ENCODE peak calls at places on chromosomes 1 and 21, in five cellular contexts. K is BJ, R is mammary epithelial cell, V is right atrium auricular region, E is IMR-90. W is an unnamed sample. For H3K27me3, the result is how much of the 10 kb centered on the place peaks cover.

GRCh38 chr1:241696815-241697639 is 44.9 kb downstream of the WDR64 start:
- DNase-seq in K (no peak), R (no peak), V (no peak), E (no peak), W (no peak)

GRCh38 chr1:89532228-89532627 is 7.6 kb downstream of the LRRC8B start:
- DNase-seq in K (no peak), R (no peak), V (no peak), E (no peak), W (no peak)

GRCh38 chr1:246450485-246451251 is 56.4 kb downstream of the SMYD3 start:
- DNase-seq in K (peak), R (peak), V (no peak), E (peak), W (no peak)

GRCh38 chr1:113035086-113035485 is 37.9 kb upstream of the LRIG2 start:
- DNase-seq in K (no peak), R (peak), V (peak), E (no peak), W (no peak)

GRCh38 chr21:32771134-32771523 is 426 bp downstream of the PAXBP1 start:
- DNase-seq in K (no peak), R (peak), V (peak), E (peak), W (peak)

GRCh38 chr1:169155675-169156074 is 49.2 kb downstream of the ATP1B1 start:
- DNase-seq in K (no peak), R (no peak), V (no peak), E (no peak), W (no peak)

GRCh38 chr1:74053407-74053806 is 144.6 kb downstream of the LRRIQ3 start:
- DNase-seq in K (no peak), R (peak), V (no peak), E (peak), W (no peak)

GRCh38 chr1:228276361-228276831 is 68.6 kb downstream of the OBSCN start:
- DNase-seq in K (no peak), R (no peak), V (no peak), E (no peak), W (no peak)

GRCh38 chr1:244461254-244462071 is at the start of gene CATSPERE:
- DNase-seq in K (peak), R (peak), V (peak), E (peak), W (peak)

GRCh38 chr1:204751883-204752687 is 66.5 kb upstream of the LRRN2 start:
- DNase-seq in K (no peak), R (peak), V (no peak), E (no peak), W (no peak)

GRCh38 chr21:38561613-38562012 is 63.3 kb upstream of the ERG start:
- DNase-seq in K (no peak), R (no peak), V (no peak), E (no peak), W (no peak)

GRCh38 chr1:232704694-232705680 is 75.1 kb upstream of the SIPA1L2 start:
- DNase-seq in K (peak), R (peak), V (peak), E (peak), W (peak)

GRCh38 chr1:230140221-230141001 is 73.4 kb downstream of the GALNT2 start:
- DNase-seq in K (no peak), R (no peak), V (peak), E (peak), W (no peak)

GRCh38 chr1:97925161-97925560 is 4.3 kb upstream of the DPYD start:
- DNase-seq in K (no peak), R (no peak), V (no peak), E (no peak), W (no peak)

GRCh38 chr1:72845342-72845741 is 563.0 kb upstream of the NEGR1 start:
- DNase-seq in K (no peak), R (peak), V (no peak), E (no peak), W (no peak)

GRCh38 chr1:235990376-235990795 is 74.5 kb downstream of the NID1 start:
- DNase-seq in K (peak), R (no peak), V (no peak), E (peak), W (no peak)

GRCh38 chr1:182761396-182762395 is 27.9 kb upstream of the NPL start:
- DNase-seq in K (no peak), R (peak), V (no peak), E (peak), W (no peak)

GRCh38 chr1:20983297-20983889 is 193.3 kb downstream of the EIF4G3 start:
- DNase-seq in K (no peak), R (no peak), V (no peak), E (no peak), W (no peak)

GRCh38 chr1:23263380-23263887 is 46.1 kb upstream of the HTR1D start:
- DNase-seq in K (no peak), R (no peak), V (no peak), E (no peak), W (no peak)

GRCh38 chr1:5989286-5989605 is 3.0 kb downstream of the NPHP4 start:
- DNase-seq in K (no peak), R (no peak), V (no peak), E (no peak), W (no peak)

GRCh38 chr1:100433563-100433962 is 81.3 kb downstream of the CDC14A start:
- DNase-seq in K (no peak), R (no peak), V (no peak), E (no peak), W (no peak)

GRCh38 chr21:28333455-28334108 is 659.1 kb downstream of the LTN1 start:
- DNase-seq in K (peak), R (peak), V (no peak), E (peak), W (no peak)

GRCh38 chr1:209364716-209365115 is 218.8 kb upstream of the CAMK1G start:
- DNase-seq in K (no peak), R (peak), V (no peak), E (no peak), W (no peak)

GRCh38 chr1:42267904-42268303 is 67.1 kb downstream of the FOXJ3 start:
- DNase-seq in K (no peak), R (no peak), V (no peak), E (no peak), W (no peak)

DNA sequence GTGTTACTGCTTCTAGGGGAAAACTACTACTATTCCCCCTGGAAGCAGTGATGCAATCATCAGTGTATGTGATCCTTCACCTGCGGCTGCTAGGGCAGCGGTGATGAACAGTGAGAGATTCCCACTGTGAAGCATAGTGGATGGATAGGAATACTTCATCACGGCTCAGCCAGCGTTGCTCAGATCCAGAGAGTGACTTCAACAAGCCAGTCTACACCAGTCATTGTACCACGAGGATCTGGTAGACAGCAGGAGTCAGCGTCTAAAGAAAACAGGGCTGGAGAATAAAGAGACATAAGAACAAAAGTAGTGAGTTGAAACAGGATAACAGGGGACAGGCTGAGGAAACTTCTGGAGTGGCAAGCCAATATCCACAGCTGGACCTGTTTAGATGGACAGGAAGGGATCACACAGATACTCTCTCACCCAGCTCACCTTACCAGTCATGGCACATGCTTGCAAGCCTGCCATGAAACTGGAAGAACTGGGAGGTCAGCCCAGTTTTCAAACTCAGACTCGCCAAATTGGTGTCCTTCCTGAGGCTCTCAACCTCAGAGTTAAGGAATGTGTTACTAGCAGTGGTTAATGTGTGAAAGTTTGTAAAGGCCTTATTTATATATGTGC is 42.3 kb upstream of the LRRC52 start:
- DNase-seq in K (no peak), R (no peak), V (no peak), E (no peak), W (no peak)
- H3K27me3 ChIP-seq in K (under half), R (under half), V (under half), E (under half), W (under half)

GRCh38 chr1:158055854-158056253 is 62.4 kb downstream of the KIRREL1 start:
- DNase-seq in K (no peak), R (no peak), V (no peak), E (no peak), W (no peak)
- TF ChIP-seq CTCF in K (no peak), R (no peak), V (no peak), E (no peak), W (no peak)

GRCh38 chr1:95021794-95022193 is 51.0 kb downstream of the ALG14 start:
- DNase-seq in K (no peak), R (no peak), V (no peak), E (peak), W (no peak)

GRCh38 chr1:95018602-95019369 is 54.0 kb downstream of the ALG14 start:
- DNase-seq in K (no peak), R (peak), V (no peak), E (peak), W (no peak)

GRCh38 chr1:95013948-95014574 is 58.7 kb downstream of the ALG14 start:
- DNase-seq in K (no peak), R (no peak), V (no peak), E (no peak), W (no peak)

GRCh38 chr1:95021085-95021484 is 51.7 kb downstream of the ALG14 start:
- DNase-seq in K (no peak), R (peak), V (no peak), E (no peak), W (no peak)

DNA sequence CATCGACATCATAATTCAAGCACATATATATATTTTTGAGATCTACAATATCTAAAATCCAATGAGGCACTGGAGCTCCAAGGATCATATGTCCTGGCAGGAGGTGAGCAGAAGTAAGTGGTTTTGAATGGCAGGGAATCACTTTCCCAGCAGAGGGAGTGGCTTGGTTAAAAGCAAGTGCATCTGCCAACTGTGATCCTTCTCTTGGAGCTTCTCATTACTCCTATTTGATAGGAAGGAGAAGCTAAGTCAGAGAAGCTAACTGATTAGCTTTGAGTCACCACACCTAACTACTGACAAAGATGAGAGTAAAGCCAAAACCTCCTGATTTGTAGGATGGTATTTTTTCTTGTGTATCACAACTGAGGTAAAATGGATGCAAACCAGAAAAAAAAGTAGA is 55.0 kb downstream of the ALG14 start:
- DNase-seq in K (no peak), R (no peak), V (no peak), E (no peak), W (no peak)
- H3K27me3 ChIP-seq in K (under half), R (under half), V (under half), E (under half), W (under half)

GRCh38 chr1:3608154-3608553 is 3.2 kb downstream of the MEGF6 start:
- DNase-seq in K (no peak), R (no peak), V (no peak), E (no peak), W (no peak)
- TF ChIP-seq CTCF in K (no peak), R (no peak), V (no peak), E (no peak), W (no peak)

GRCh38 chr1:221706191-221706590 is 35.7 kb downstream of the DUSP10 start:
- DNase-seq in K (no peak), R (no peak), V (no peak), E (no peak), W (no peak)
- H3K27me3 ChIP-seq in K (under half), R (under half), V (under half), E (under half), W (under half)

DNA sequence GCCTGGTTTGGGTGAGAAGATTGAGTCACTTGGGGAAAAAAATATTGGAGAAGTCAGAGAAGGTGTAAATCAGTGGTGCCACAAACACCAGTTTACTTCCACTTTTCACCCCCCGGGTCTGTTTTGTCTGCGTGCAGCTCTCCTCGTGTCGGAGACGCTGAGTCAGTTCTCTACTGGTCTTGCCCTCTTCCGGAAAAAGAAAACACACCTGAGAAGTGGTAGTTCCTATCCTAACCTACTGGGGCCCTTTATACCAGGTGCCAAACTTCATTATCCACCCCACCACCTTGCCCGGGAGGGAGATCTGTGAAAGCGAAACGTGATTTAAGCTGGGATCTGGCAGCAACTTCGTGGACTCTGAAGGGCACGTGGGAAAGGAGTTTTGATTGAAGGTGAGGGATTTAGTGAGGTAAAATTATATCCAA is 855 bp upstream of the IVNS1ABP start:
- DNase-seq in K (no peak), R (peak), V (no peak), E (no peak), W (no peak)
- TF ChIP-seq CTCF in K (no peak), R (peak), V (no peak), E (no peak), W (no peak)

GRCh38 chr1:2343023-2343935 is 48.1 kb downstream of the MORN1 start:
- DNase-seq in K (no peak), R (no peak), V (no peak), E (no peak), W (no peak)

GRCh38 chr1:2344121-2344681 is 47.2 kb downstream of the MORN1 start:
- DNase-seq in K (no peak), R (peak), V (no peak), E (no peak), W (no peak)

GRCh38 chr1:2340918-2341254 is 50.5 kb downstream of the MORN1 start:
- DNase-seq in K (no peak), R (no peak), V (no peak), E (no peak), W (no peak)

GRCh38 chr1:2341706-2342383 is 49.5 kb downstream of the MORN1 start:
- DNase-seq in K (no peak), R (no peak), V (no peak), E (no peak), W (no peak)

DNA sequence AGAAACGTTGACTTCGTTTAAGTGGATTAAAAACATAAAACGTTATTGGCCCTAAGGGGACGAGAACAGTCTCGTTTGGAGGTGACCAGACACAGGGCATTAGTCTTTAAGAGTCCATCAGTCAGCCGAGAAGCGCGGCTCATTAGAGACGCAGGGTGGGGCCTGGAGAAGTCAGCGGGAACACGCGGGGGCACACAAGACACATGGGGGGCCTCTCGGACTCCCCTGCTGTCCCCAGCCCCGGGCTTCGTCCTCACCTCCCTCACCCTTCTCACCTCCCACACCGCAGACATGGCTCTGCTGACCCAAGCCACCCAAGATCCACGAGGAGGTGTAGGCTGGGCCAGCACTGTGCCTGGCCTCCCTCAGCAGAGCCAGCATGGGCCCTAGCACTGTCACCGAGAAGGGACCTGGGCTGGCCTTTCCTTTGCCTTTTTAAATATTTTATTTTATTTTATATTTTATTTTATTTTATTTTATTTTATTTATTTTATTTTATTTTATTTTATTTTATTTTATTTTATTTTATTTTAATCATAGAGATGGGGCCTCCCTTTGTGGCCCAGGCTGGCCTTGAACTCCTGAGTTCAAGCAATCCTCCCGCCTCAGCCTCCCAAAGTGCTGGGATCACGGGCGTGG is 48.9 kb downstream of the MORN1 start:
- DNase-seq in K (no peak), R (no peak), V (no peak), E (no peak), W (peak)
- H3K27me3 ChIP-seq in K (under half), R (under half), V (under half), E (under half), W (under half)

GRCh38 chr1:17075470-17076255 is 21.8 kb upstream of the SDHB start:
- DNase-seq in K (no peak), R (no peak), V (no peak), E (no peak), W (peak)
- TF ChIP-seq CTCF in K (peak), R (peak), V (no peak), E (peak), W (no peak)

W was measured in pancreas.